ENCODE peak calls at places on chromosomes 13 and 19, in six cellular contexts. T is stimulated activated CD4-positive, alpha-beta T cell treated with anti-CD3 and anti-CD28 coated beads, Interleukin-1b, Interleukin-23, amount 100 ng/mL, for 1 hour; M is aorta; H is activated CD4-positive, CD25-positive, alpha-beta regulatory T cell treated with anti-CD3 and anti-CD28 coated beads, Interleukin-2, amount 50 U/mL, for 72 hours; I is activated naive CD8-positive, alpha-beta T cell treated with anti-CD3 and anti-CD28 coated beads, Interleukin-2, amount 50 U/mL, for 24 hours; Y is ureter. F is an unnamed sample.

GRCh38 chr13:101520672-101521071 is 68.2 kb downstream of the ITGBL1 start:
- DNase-seq in M (no peak), Y (no peak), H (no peak), T (no peak), I (no peak), F (no peak)

GRCh38 chr13:31588923-31589322 is 150.4 kb upstream of the RXFP2 start:
- DNase-seq in H (no peak), M (no peak), I (no peak), Y (no peak), T (no peak), F (no peak)

GRCh38 chr13:25177636-25178035 is 5.5 kb upstream of the AMER2 start:
- DNase-seq in T (no peak), I (no peak), Y (no peak), M (no peak), H (no peak), F (no peak)

GRCh38 chr13:110306960-110307696 is at the start of the genes COL4A1 and COL4A2:
- DNase-seq in T (no peak), H (no peak), I (no peak), M (peak), Y (peak), F (peak)

GRCh38 chr19:28727133-28727834 is 485.7 kb downstream of the UQCRFS1 start:
- DNase-seq in T (no peak), I (peak), Y (no peak), H (peak), M (no peak), F (no peak)

GRCh38 chr13:78341032-78341431 is 262.3 kb downstream of the POU4F1 start:
- DNase-seq in H (no peak), M (no peak), Y (no peak), T (no peak), I (no peak), F (no peak)

GRCh38 chr19:42553292-42554045 is 25.2 kb upstream of the CEACAM1 start:
- DNase-seq in Y (peak), H (no peak), M (no peak), T (no peak), I (no peak), F (no peak)

GRCh38 chr13:40508112-40508511 is 158.3 kb downstream of the FOXO1 start:
- DNase-seq in M (no peak), Y (no peak), T (no peak), I (no peak), H (no peak), F (no peak)

GRCh38 chr19:48445256-48445605 is 552 bp upstream of the GRWD1 start:
- DNase-seq in T (no peak), I (no peak), Y (no peak), M (no peak), H (no peak), F (no peak)

GRCh38 chr13:109273326-109273751 is 513.0 kb downstream of the IRS2 start:
- DNase-seq in H (no peak), I (no peak), M (no peak), T (no peak), Y (no peak), F (no peak)

GRCh38 chr13:48235100-48235813 is 2.3 kb downstream of the ITM2B start:
- DNase-seq in T (no peak), Y (peak), H (no peak), I (no peak), M (no peak), F (no peak)

F was measured in psoas muscle.